ENCODE peak calls at places on chromosomes 3 and 15, in six cellular contexts. One of them, this sample, is unnamed.

GRCh38 chr3:179421500-179421899 is 29.8 kb downstream of the GNB4 start:
- DNase-seq in transverse colon: no peak
- DNase-seq in body of pancreas: peak; percentile 20
- DNase-seq in right lobe of liver: no peak
- DNase-seq in gastrocnemius medialis: no peak
- DNase-seq in GM12878: no peak
- DNase-seq in this sample: no peak

GRCh38 chr15:80777836-80778620 is 1.1 kb upstream of the CEMIP start:
- DNase-seq in GM12878: no peak
- DNase-seq in transverse colon: no peak
- DNase-seq in gastrocnemius medialis: no peak
- DNase-seq in body of pancreas: no peak
- DNase-seq in right lobe of liver: no peak
- DNase-seq in this sample: no peak

GRCh38 chr3:111729087-111729846 is 129.8 kb upstream of the PHLDB2 start:
- DNase-seq in transverse colon: no peak
- DNase-seq in GM12878: no peak
- DNase-seq in body of pancreas: peak; percentile 30
- DNase-seq in right lobe of liver: no peak
- DNase-seq in gastrocnemius medialis: peak; percentile 22
- DNase-seq in this sample: no peak

GRCh38 chr3:141367038-141367730 is 1.1 kb upstream of the ZBTB38 start:
- DNase-seq in GM12878: no peak
- DNase-seq in transverse colon: no peak
- DNase-seq in gastrocnemius medialis: peak; percentile 24
- DNase-seq in body of pancreas: peak; percentile 28
- DNase-seq in right lobe of liver: no peak
- DNase-seq in this sample: peak; percentile 64

GRCh38 chr3:59212128-59212764 is 162.4 kb upstream of the CFAP20DC start:
- DNase-seq in right lobe of liver: no peak
- DNase-seq in body of pancreas: peak; percentile 25
- DNase-seq in transverse colon: no peak
- DNase-seq in GM12878: peak; percentile 19
- DNase-seq in gastrocnemius medialis: no peak
- DNase-seq in this sample: no peak

GRCh38 chr3:14458434-14459280 is 56.3 kb downstream of the SLC6A6 start:
- DNase-seq in gastrocnemius medialis: no peak
- DNase-seq in body of pancreas: no peak
- DNase-seq in GM12878: no peak
- DNase-seq in right lobe of liver: no peak
- DNase-seq in transverse colon: no peak
- DNase-seq in this sample: no peak

GRCh38 chr15:40379374-40379773 is 3.1 kb upstream of the KNSTRN start:
- DNase-seq in GM12878: no peak
- DNase-seq in right lobe of liver: no peak
- DNase-seq in transverse colon: no peak
- DNase-seq in gastrocnemius medialis: no peak
- DNase-seq in body of pancreas: peak; percentile 50
- DNase-seq in this sample: no peak

GRCh38 chr3:113695426-113695817 is 1.0 kb downstream of the USF3 start:
- DNase-seq in gastrocnemius medialis: no peak
- DNase-seq in transverse colon: no peak
- DNase-seq in right lobe of liver: no peak
- DNase-seq in GM12878: no peak
- DNase-seq in body of pancreas: no peak
- DNase-seq in this sample: no peak

GRCh38 chr3:120471643-120472042 is 20.9 kb upstream of the FSTL1 start:
- DNase-seq in gastrocnemius medialis: no peak
- DNase-seq in GM12878: no peak
- DNase-seq in body of pancreas: no peak
- DNase-seq in transverse colon: no peak
- DNase-seq in right lobe of liver: no peak
- DNase-seq in this sample: no peak

GRCh38 chr3:108150200-108150599 is 59.4 kb upstream of the CD47 start:
- DNase-seq in right lobe of liver: no peak
- DNase-seq in gastrocnemius medialis: no peak
- DNase-seq in transverse colon: no peak
- DNase-seq in body of pancreas: no peak
- DNase-seq in GM12878: no peak
- DNase-seq in this sample: no peak

GRCh38 chr3:15645740-15646490 is 44.4 kb downstream of the BTD start:
- DNase-seq in right lobe of liver: no peak
- DNase-seq in body of pancreas: no peak
- DNase-seq in GM12878: no peak
- DNase-seq in transverse colon: no peak
- DNase-seq in gastrocnemius medialis: no peak
- DNase-seq in this sample: no peak

GRCh38 chr3:123100192-123100776 is 33.5 kb downstream of the PDIA5 start:
- DNase-seq in gastrocnemius medialis: no peak
- DNase-seq in right lobe of liver: no peak
- DNase-seq in GM12878: no peak
- DNase-seq in transverse colon: no peak
- DNase-seq in body of pancreas: no peak
- DNase-seq in this sample: no peak

GRCh38 chr3:123102826-123103225 is 36.0 kb downstream of the PDIA5 start:
- DNase-seq in gastrocnemius medialis: no peak
- DNase-seq in GM12878: no peak
- DNase-seq in body of pancreas: no peak
- DNase-seq in right lobe of liver: peak; percentile 93
- DNase-seq in transverse colon: no peak
- DNase-seq in this sample: no peak

GRCh38 chr3:123102249-123102648 is 35.4 kb downstream of the PDIA5 start:
- DNase-seq in GM12878: no peak
- DNase-seq in transverse colon: no peak
- DNase-seq in body of pancreas: no peak
- DNase-seq in right lobe of liver: no peak
- DNase-seq in gastrocnemius medialis: no peak
- DNase-seq in this sample: no peak

GRCh38 chr3:123105201-123106189 is 38.7 kb downstream of the PDIA5 start:
- DNase-seq in GM12878: peak; percentile 33
- DNase-seq in body of pancreas: no peak
- DNase-seq in right lobe of liver: no peak
- DNase-seq in transverse colon: no peak
- DNase-seq in gastrocnemius medialis: no peak
- DNase-seq in this sample: no peak

DNA sequence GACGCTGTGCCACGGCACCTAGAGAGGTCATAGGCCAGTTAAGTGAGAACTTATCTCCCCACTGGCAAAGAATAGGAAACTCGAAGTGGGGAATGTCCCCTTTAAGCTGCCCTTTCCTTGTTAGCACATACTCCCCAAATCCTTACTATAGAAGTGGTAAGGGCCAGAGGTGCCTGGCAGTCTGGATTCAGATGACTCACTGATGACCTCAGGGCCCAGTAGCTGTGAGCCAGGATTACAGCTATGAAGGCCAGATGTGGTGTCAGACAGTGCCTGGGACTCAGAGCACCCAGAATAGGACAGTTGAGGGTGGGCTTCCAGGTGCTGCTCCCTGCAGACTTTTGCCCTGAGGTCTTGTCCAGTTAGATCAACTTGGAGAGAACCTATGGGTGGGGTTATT is 37.7 kb downstream of the PDIA5 start:
- DNase-seq in transverse colon: no peak
- DNase-seq in gastrocnemius medialis: no peak
- DNase-seq in GM12878: no peak
- DNase-seq in right lobe of liver: no peak
- DNase-seq in body of pancreas: no peak
- DNase-seq in this sample: no peak
- H3K27ac ChIP-seq in transverse colon: no peak overlapping the region
- H3K27ac ChIP-seq in gastrocnemius medialis: no peak overlapping the region
- H3K27ac ChIP-seq in GM12878: no peak overlapping the region
- H3K27ac ChIP-seq in right lobe of liver: no peak overlapping the region
- H3K27ac ChIP-seq in body of pancreas: no peak overlapping the region
- H3K27ac ChIP-seq in this sample: no peak overlapping the region

GRCh38 chr3:20185733-20186599 is at the start of gene SGO1:
- DNase-seq in body of pancreas: peak; percentile 100
- DNase-seq in transverse colon: peak; percentile 100
- DNase-seq in right lobe of liver: peak; percentile 99
- DNase-seq in GM12878: peak; percentile 97
- DNase-seq in gastrocnemius medialis: peak; percentile 97
- DNase-seq in this sample: peak; percentile 99
- TF ChIP-seq POLR2A in body of pancreas: peak; percentile 95
- TF ChIP-seq POLR2A in transverse colon: peak; percentile 88
- TF ChIP-seq POLR2A in right lobe of liver: peak; percentile 92
- TF ChIP-seq POLR2A in GM12878: peak; percentile 93
- TF ChIP-seq POLR2A in gastrocnemius medialis: peak; percentile 84
- TF ChIP-seq POLR2A in this sample: peak; percentile 79

GRCh38 chr15:100653608-100654007 is 51.2 kb downstream of the ASB7 start:
- DNase-seq in GM12878: no peak
- DNase-seq in gastrocnemius medialis: no peak
- DNase-seq in right lobe of liver: no peak
- DNase-seq in body of pancreas: no peak
- DNase-seq in transverse colon: no peak
- DNase-seq in this sample: no peak
- H3K27ac ChIP-seq in GM12878: no peak overlapping the region
- H3K27ac ChIP-seq in gastrocnemius medialis: no peak overlapping the region
- H3K27ac ChIP-seq in right lobe of liver: no peak overlapping the region
- H3K27ac ChIP-seq in body of pancreas: no peak overlapping the region
- H3K27ac ChIP-seq in transverse colon: no peak overlapping the region
- H3K27ac ChIP-seq in this sample: no peak overlapping the region

GRCh38 chr3:65024148-65024547 is 336.3 kb upstream of the ADAMTS9 start:
- DNase-seq in body of pancreas: no peak
- DNase-seq in transverse colon: no peak
- DNase-seq in right lobe of liver: no peak
- DNase-seq in GM12878: no peak
- DNase-seq in gastrocnemius medialis: no peak
- DNase-seq in this sample: no peak

GRCh38 chr3:65020780-65021179 is 333.0 kb upstream of the ADAMTS9 start:
- DNase-seq in gastrocnemius medialis: no peak
- DNase-seq in right lobe of liver: no peak
- DNase-seq in transverse colon: no peak
- DNase-seq in body of pancreas: no peak
- DNase-seq in GM12878: no peak
- DNase-seq in this sample: no peak

GRCh38 chr3:65019412-65020093 is 331.8 kb upstream of the ADAMTS9 start:
- DNase-seq in transverse colon: no peak
- DNase-seq in GM12878: no peak
- DNase-seq in gastrocnemius medialis: no peak
- DNase-seq in right lobe of liver: no peak
- DNase-seq in body of pancreas: peak; percentile 31
- DNase-seq in this sample: no peak

GRCh38 chr3:65018801-65019200 is 331.0 kb upstream of the ADAMTS9 start:
- DNase-seq in gastrocnemius medialis: no peak
- DNase-seq in GM12878: no peak
- DNase-seq in body of pancreas: no peak
- DNase-seq in right lobe of liver: no peak
- DNase-seq in transverse colon: no peak
- DNase-seq in this sample: no peak

GRCh38 chr3:65020233-65020632 is 332.4 kb upstream of the ADAMTS9 start:
- DNase-seq in transverse colon: no peak
- DNase-seq in right lobe of liver: no peak
- DNase-seq in GM12878: no peak
- DNase-seq in body of pancreas: no peak
- DNase-seq in gastrocnemius medialis: no peak
- DNase-seq in this sample: no peak
- TF ChIP-seq POLR2A in transverse colon: no peak
- TF ChIP-seq POLR2A in right lobe of liver: no peak
- TF ChIP-seq POLR2A in GM12878: no peak
- TF ChIP-seq POLR2A in body of pancreas: no peak
- TF ChIP-seq POLR2A in gastrocnemius medialis: no peak
- TF ChIP-seq POLR2A in this sample: no peak

DNA sequence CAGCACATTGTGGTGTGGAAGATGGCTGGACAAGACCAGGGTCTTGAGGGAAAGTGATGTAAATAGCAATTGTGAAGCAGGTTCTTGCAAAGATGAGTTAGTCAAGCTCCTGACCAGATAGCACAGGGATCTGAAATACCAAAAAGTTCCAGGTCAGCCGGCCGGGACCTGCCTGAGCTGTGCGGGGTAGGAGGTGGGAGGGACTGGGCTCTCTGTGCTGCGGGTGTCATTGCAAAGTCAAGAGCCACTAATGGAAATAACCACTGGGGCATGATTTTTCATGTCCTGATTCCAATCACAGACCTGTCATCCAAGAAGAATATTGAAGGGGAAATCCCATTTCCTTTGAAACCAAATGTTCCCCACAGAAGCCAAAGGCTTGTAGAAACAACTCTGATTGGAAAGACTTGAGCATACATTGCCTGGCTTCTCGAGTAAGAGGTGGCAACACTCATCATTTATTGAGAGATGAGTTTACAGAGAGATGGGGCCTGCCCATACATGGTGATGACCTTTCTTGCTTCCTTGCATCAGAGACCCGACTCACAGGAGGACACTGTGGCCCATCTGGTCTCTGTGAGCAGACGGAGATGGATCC is 44.2 kb upstream of the KY start:
- DNase-seq in transverse colon: no peak
- DNase-seq in GM12878: no peak
- DNase-seq in right lobe of liver: no peak
- DNase-seq in body of pancreas: no peak
- DNase-seq in gastrocnemius medialis: no peak
- DNase-seq in this sample: no peak
- H3K27ac ChIP-seq in transverse colon: no peak overlapping the region
- H3K27ac ChIP-seq in GM12878: no peak overlapping the region
- H3K27ac ChIP-seq in right lobe of liver: no peak overlapping the region
- H3K27ac ChIP-seq in body of pancreas: no peak overlapping the region
- H3K27ac ChIP-seq in gastrocnemius medialis: no peak overlapping the region
- H3K27ac ChIP-seq in this sample: peak overlapping the region; percentile 63

DNA sequence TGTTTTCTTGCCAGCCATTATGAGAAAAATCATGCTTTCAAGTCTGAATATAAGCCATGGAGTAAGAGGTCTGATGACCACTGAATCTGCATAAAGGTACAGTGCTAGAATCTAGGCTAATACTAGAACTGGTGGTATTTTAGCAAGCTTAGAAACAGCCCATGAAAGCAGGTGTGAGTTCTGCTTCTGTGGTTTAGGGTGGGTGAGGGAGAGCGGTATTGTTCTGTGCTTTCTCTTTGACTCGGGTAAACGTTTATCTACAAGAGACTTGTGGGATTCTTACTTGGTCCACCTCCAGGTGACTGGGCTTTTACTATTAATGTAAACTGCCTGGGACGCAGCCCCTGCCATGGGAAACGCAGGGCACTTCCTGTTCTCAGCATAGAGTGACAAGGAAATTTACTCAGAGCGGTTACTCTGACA is 55.2 kb downstream of the PGPEP1L start:
- DNase-seq in transverse colon: no peak
- DNase-seq in right lobe of liver: no peak
- DNase-seq in gastrocnemius medialis: no peak
- DNase-seq in GM12878: peak; percentile 95
- DNase-seq in body of pancreas: peak; percentile 60
- DNase-seq in this sample: no peak
- TF ChIP-seq POLR2A in transverse colon: no peak
- TF ChIP-seq POLR2A in right lobe of liver: no peak
- TF ChIP-seq POLR2A in gastrocnemius medialis: no peak
- TF ChIP-seq POLR2A in GM12878: no peak
- TF ChIP-seq POLR2A in body of pancreas: no peak
- TF ChIP-seq POLR2A in this sample: no peak

GRCh38 chr15:59282515-59283337 is 76.1 kb downstream of the LDHAL6B start:
- DNase-seq in transverse colon: no peak
- DNase-seq in body of pancreas: no peak
- DNase-seq in gastrocnemius medialis: no peak
- DNase-seq in right lobe of liver: no peak
- DNase-seq in GM12878: no peak
- DNase-seq in this sample: no peak
- H3K27ac ChIP-seq in transverse colon: peak overlapping the region; percentile 86
- H3K27ac ChIP-seq in body of pancreas: no peak overlapping the region
- H3K27ac ChIP-seq in gastrocnemius medialis: no peak overlapping the region
- H3K27ac ChIP-seq in right lobe of liver: no peak overlapping the region
- H3K27ac ChIP-seq in GM12878: no peak overlapping the region
- H3K27ac ChIP-seq in this sample: no peak overlapping the region

This sample was measured in breast epithelium.